ENCODE peak calls at places on chromosomes 13 and 19, in ten cellular contexts. G, B, M, F, W, H, Y, Q, I and X are unnamed samples.
A peak's percentile ranks its signal among the peaks of the same experiment; 100 is the strongest.

GRCh38 chr13:26442541-26442940 is 114.9 kb upstream of the WASF3 start:
- DNase-seq in G (no peak), B (no peak), M (peak; percentile 87), F (no peak), W (no peak), H (no peak), Y (no peak), Q (no peak), I (no peak), X (no peak)

GRCh38 chr19:36916991-36917390 is 859 bp downstream of the ZNF568 start:
- DNase-seq in G (no peak), B (peak; percentile 58), M (peak; percentile 57), F (peak; percentile 0), W (no peak), H (no peak), Y (no peak), Q (no peak), I (no peak), X (no peak)

GRCh38 chr13:51858433-51859247 is 3.1 kb upstream of the CCDC70 start:
- DNase-seq in G (peak; percentile 26), B (no peak), M (no peak), F (no peak), W (no peak), H (no peak), Y (no peak), Q (no peak), I (no peak), X (no peak)

GRCh38 chr13:23956106-23956505 is 58.8 kb upstream of the C1QTNF9B start:
- DNase-seq in G (no peak), B (no peak), M (peak; percentile 85), F (no peak), W (peak; percentile 45), H (no peak), Y (no peak), Q (no peak), I (no peak), X (no peak)

GRCh38 chr13:37211542-37211941 is 106.1 kb upstream of the CSNK1A1L start:
- DNase-seq in G (no peak), B (no peak), M (no peak), F (no peak), W (no peak), H (no peak), Y (no peak), Q (no peak), I (no peak), X (no peak)

GRCh38 chr13:94556016-94556415 is 39.9 kb downstream of the TGDS start:
- DNase-seq in G (no peak), B (no peak), M (no peak), F (no peak), W (no peak), H (no peak), Y (no peak), Q (no peak), I (no peak), X (no peak)

GRCh38 chr13:26934096-26934495 is 173.5 kb upstream of the GPR12 start:
- DNase-seq in G (no peak), B (no peak), M (no peak), F (no peak), W (no peak), H (no peak), Y (no peak), Q (no peak), I (no peak), X (no peak)

GRCh38 chr19:38993271-38993670 is 17.7 kb upstream of the FBXO17 start:
- DNase-seq in G (no peak), B (no peak), M (peak; percentile 82), F (no peak), W (no peak), H (no peak), Y (no peak), Q (no peak), I (no peak), X (no peak)

GRCh38 chr13:78600317-78600899 is 2.9 kb downstream of the POU4F1 start:
- DNase-seq in G (no peak), B (no peak), M (no peak), F (peak; percentile 29), W (no peak), H (no peak), Y (no peak), Q (no peak), I (no peak), X (no peak)

GRCh38 chr13:59176775-59177174 is 987.0 kb downstream of the DIAPH3 start:
- DNase-seq in G (peak; percentile 12), B (no peak), M (no peak), F (no peak), W (no peak), H (no peak), Y (no peak), Q (no peak), I (no peak), X (no peak)

GRCh38 chr13:31172001-31172400 is 10.3 kb upstream of the HSPH1 start:
- DNase-seq in G (no peak), B (no peak), M (peak; percentile 59), F (no peak), W (no peak), H (no peak), Y (no peak), Q (no peak), I (no peak), X (no peak)

GRCh38 chr13:106187501-106187900 is 348.0 kb downstream of the EFNB2 start:
- DNase-seq in G (no peak), B (no peak), M (no peak), F (no peak), W (no peak), H (no peak), Y (no peak), Q (no peak), I (no peak), X (no peak)

GRCh38 chr19:24098359-24098758 is 11.4 kb downstream of the ZNF254 start:
- DNase-seq in G (no peak), B (no peak), M (peak; percentile 42), F (no peak), W (no peak), H (no peak), Y (no peak), Q (no peak), I (no peak), X (no peak)

GRCh38 chr13:113152894-113153809 is 5.3 kb upstream of the PROZ start:
- DNase-seq in G (no peak), B (peak; percentile 65), M (peak; percentile 37), F (peak; percentile 67), W (peak; percentile 56), H (peak; percentile 66), Y (peak; percentile 74), Q (peak; percentile 62), I (no peak), X (no peak)

GRCh38 chr19:16111909-16112752 is 442 bp downstream of the RAB8A start:
- DNase-seq in G (no peak), B (no peak), M (no peak), F (no peak), W (no peak), H (no peak), Y (no peak), Q (no peak), I (no peak), X (no peak)

GRCh38 chr19:16111160-16111908 is at the start of gene RAB8A:
- DNase-seq in G (peak; percentile 98), B (peak; percentile 99), M (peak; percentile 98), F (peak; percentile 99), W (peak; percentile 98), H (peak; percentile 99), Y (peak; percentile 100), Q (peak; percentile 99), I (peak; percentile 99), X (peak; percentile 93)

GRCh38 chr19:16113727-16114126 is 2.0 kb downstream of the RAB8A start:
- DNase-seq in G (no peak), B (no peak), M (no peak), F (no peak), W (no peak), H (no peak), Y (no peak), Q (no peak), I (no peak), X (no peak)

GRCh38 chr19:16115309-16116039 is 3.8 kb downstream of the RAB8A start:
- DNase-seq in G (no peak), B (no peak), M (no peak), F (no peak), W (no peak), H (no peak), Y (no peak), Q (no peak), I (no peak), X (no peak)

DNA sequence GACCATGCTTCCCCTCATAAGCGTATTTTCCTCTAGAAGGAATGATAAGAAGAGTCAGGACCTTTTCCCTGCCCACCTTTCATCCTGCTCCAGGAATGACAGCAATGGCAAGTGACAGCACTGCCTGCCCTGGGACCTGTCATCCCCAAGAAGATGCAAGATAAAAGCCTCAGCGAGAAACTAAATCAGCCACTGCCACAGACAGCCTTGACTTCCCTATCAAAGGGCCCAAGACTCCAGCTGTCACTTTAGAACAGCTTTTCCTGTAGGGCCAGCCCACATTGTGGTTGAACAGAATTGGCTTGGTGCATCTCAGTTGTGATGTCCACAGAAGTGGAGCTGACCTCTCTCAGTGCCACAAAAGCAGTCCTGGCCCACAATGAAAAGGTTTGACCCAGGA is 1.1 kb downstream of the RAB8A start:
- DNase-seq in G (no peak), B (no peak), M (no peak), F (no peak), W (no peak), H (no peak), Y (no peak), Q (no peak), I (no peak), X (no peak)
- H3K4me1 ChIP-seq in G (peaks cover 25% of the 10 kb centered on the region), B (peaks cover 9% of the 10 kb centered on the region), M (peaks cover 9% of the 10 kb centered on the region), F (peaks cover 6% of the 10 kb centered on the region), W (peaks cover 12% of the 10 kb centered on the region), H (peaks cover 60% of the 10 kb centered on the region), Y (peaks cover 33% of the 10 kb centered on the region), Q (peaks cover 43% of the 10 kb centered on the region), I (peaks cover 37% of the 10 kb centered on the region), X (no peaks in the 10 kb centered on the region)

GRCh38 chr19:18928018-18928805 is 8.7 kb downstream of the DDX49 start:
- DNase-seq in G (no peak), B (no peak), M (no peak), F (no peak), W (no peak), H (no peak), Y (no peak), Q (no peak), I (no peak), X (no peak)
- H3K36me3 ChIP-seq in G (peaks cover 3% of the 10 kb centered on the region), B (peaks cover 19% of the 10 kb centered on the region), M (peaks cover 35% of the 10 kb centered on the region), F (peaks cover 49% of the 10 kb centered on the region), W (no peaks in the 10 kb centered on the region), H (peaks cover 80% of the 10 kb centered on the region), Y (peaks cover 50% of the 10 kb centered on the region), Q (peaks cover 22% of the 10 kb centered on the region), I (peaks cover 19% of the 10 kb centered on the region), X (peaks cover 29% of the 10 kb centered on the region)

GRCh38 chr19:12779162-12779993 is 4.0 kb upstream of the HOOK2 start:
- DNase-seq in G (no peak), B (peak; percentile 76), M (peak; percentile 85), F (no peak), W (peak; percentile 51), H (no peak), Y (no peak), Q (no peak), I (no peak), X (no peak)
- H3K4me3 ChIP-seq in G (peak overlapping the region; percentile 53), B (peak overlapping the region; percentile 52), M (peak overlapping the region; percentile 52), F (no peak overlapping the region), W (no peak overlapping the region), H (peak overlapping the region; percentile 71), Y (peak overlapping the region; percentile 72), Q (peak overlapping the region; percentile 63), I (peak overlapping the region; percentile 92), X (no peak overlapping the region)

DNA sequence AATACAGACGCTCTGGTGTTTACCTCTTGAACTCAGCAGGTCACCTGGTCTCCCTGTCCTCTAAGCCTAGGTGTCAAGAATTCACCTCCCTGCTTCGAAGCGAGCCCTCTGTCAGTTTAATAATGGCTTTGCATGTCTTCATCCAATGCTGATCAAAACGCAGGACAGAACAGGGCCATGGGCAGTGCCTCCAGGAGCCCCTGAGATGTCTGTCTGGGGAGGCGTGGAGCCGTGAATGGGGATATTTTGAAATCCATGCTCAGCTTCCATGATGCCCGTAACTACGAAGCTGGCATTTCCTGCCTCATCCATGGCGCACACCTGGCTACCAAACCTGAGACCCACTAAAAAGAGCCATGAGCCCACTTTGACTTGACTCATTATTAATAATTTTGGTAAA is 113.7 kb downstream of the RAB20 start:
- DNase-seq in G (peak; percentile 20), B (no peak), M (no peak), F (no peak), W (no peak), H (no peak), Y (no peak), Q (no peak), I (no peak), X (no peak)
- H3K4me1 ChIP-seq in G (peaks cover 58% of the 10 kb centered on the region), B (peaks cover 8% of the 10 kb centered on the region), M (peaks cover 27% of the 10 kb centered on the region), F (peaks cover 7% of the 10 kb centered on the region), W (no peaks in the 10 kb centered on the region), H (peaks cover 11% of the 10 kb centered on the region), Y (no peaks in the 10 kb centered on the region), Q (peaks cover 18% of the 10 kb centered on the region), I (no peaks in the 10 kb centered on the region), X (no peaks in the 10 kb centered on the region)